ENCODE peak calls at places on chromosomes 4 and X, in eight cellular contexts. One of them, this sample, is unnamed.

GRCh38 chrX:97328853-97329252 is 445.1 kb downstream of the RPA4 start:
- DNase-seq in EL: peak
- DNase-seq in pons: no peak
- DNase-seq in stimulated activated CD4-positive, alpha-beta T cell treated with anti-CD3 and anti-CD28 coated beads, Interleukin-2, amount 100 ng/mL, for 4 hours: no peak
- DNase-seq in OCI-LY7: no peak
- DNase-seq in left cardiac atrium: no peak
- DNase-seq in RKO: no peak
- DNase-seq in KBM-7: no peak
- DNase-seq in this sample: no peak

GRCh38 chr4:184952522-184952921 is 65.8 kb upstream of the HELT start:
- DNase-seq in left cardiac atrium: no peak
- DNase-seq in KBM-7: no peak
- DNase-seq in stimulated activated CD4-positive, alpha-beta T cell treated with anti-CD3 and anti-CD28 coated beads, Interleukin-2, amount 100 ng/mL, for 4 hours: no peak
- DNase-seq in EL: no peak
- DNase-seq in pons: no peak
- DNase-seq in OCI-LY7: no peak
- DNase-seq in RKO: no peak
- DNase-seq in this sample: no peak

GRCh38 chr4:13455411-13455810 is 28.7 kb downstream of the RAB28 start:
- DNase-seq in OCI-LY7: no peak
- DNase-seq in pons: no peak
- DNase-seq in left cardiac atrium: no peak
- DNase-seq in KBM-7: no peak
- DNase-seq in RKO: no peak
- DNase-seq in EL: peak
- DNase-seq in stimulated activated CD4-positive, alpha-beta T cell treated with anti-CD3 and anti-CD28 coated beads, Interleukin-2, amount 100 ng/mL, for 4 hours: no peak
- DNase-seq in this sample: no peak

GRCh38 chr4:2691952-2692435 is 64.1 kb downstream of the TNIP2 start:
- DNase-seq in KBM-7: no peak
- DNase-seq in left cardiac atrium: no peak
- DNase-seq in EL: no peak
- DNase-seq in pons: no peak
- DNase-seq in stimulated activated CD4-positive, alpha-beta T cell treated with anti-CD3 and anti-CD28 coated beads, Interleukin-2, amount 100 ng/mL, for 4 hours: no peak
- DNase-seq in OCI-LY7: no peak
- DNase-seq in RKO: no peak
- DNase-seq in this sample: no peak

GRCh38 chr4:182604953-182605352 is 312.2 kb downstream of the DCTD start:
- DNase-seq in stimulated activated CD4-positive, alpha-beta T cell treated with anti-CD3 and anti-CD28 coated beads, Interleukin-2, amount 100 ng/mL, for 4 hours: no peak
- DNase-seq in left cardiac atrium: no peak
- DNase-seq in RKO: no peak
- DNase-seq in EL: peak
- DNase-seq in OCI-LY7: no peak
- DNase-seq in pons: no peak
- DNase-seq in KBM-7: no peak
- DNase-seq in this sample: no peak

GRCh38 chrX:65581661-65582339 is 47.2 kb upstream of the LAS1L start:
- DNase-seq in RKO: peak
- DNase-seq in stimulated activated CD4-positive, alpha-beta T cell treated with anti-CD3 and anti-CD28 coated beads, Interleukin-2, amount 100 ng/mL, for 4 hours: peak
- DNase-seq in EL: peak
- DNase-seq in left cardiac atrium: peak
- DNase-seq in pons: peak
- DNase-seq in KBM-7: peak
- DNase-seq in OCI-LY7: peak
- DNase-seq in this sample: peak

GRCh38 chr4:26330186-26330787 is 9.5 kb downstream of the RBPJ start:
- DNase-seq in stimulated activated CD4-positive, alpha-beta T cell treated with anti-CD3 and anti-CD28 coated beads, Interleukin-2, amount 100 ng/mL, for 4 hours: no peak
- DNase-seq in OCI-LY7: peak
- DNase-seq in left cardiac atrium: no peak
- DNase-seq in KBM-7: peak
- DNase-seq in RKO: peak
- DNase-seq in EL: peak
- DNase-seq in pons: peak
- DNase-seq in this sample: peak

GRCh38 chrX:131068945-131069719 is 11.0 kb downstream of the ARHGAP36 start:
- DNase-seq in OCI-LY7: no peak
- DNase-seq in pons: peak
- DNase-seq in KBM-7: peak
- DNase-seq in left cardiac atrium: no peak
- DNase-seq in RKO: no peak
- DNase-seq in stimulated activated CD4-positive, alpha-beta T cell treated with anti-CD3 and anti-CD28 coated beads, Interleukin-2, amount 100 ng/mL, for 4 hours: no peak
- DNase-seq in EL: peak
- DNase-seq in this sample: peak

GRCh38 chrX:74705269-74705668 is 90.8 kb upstream of the RLIM start:
- DNase-seq in stimulated activated CD4-positive, alpha-beta T cell treated with anti-CD3 and anti-CD28 coated beads, Interleukin-2, amount 100 ng/mL, for 4 hours: no peak
- DNase-seq in RKO: no peak
- DNase-seq in KBM-7: no peak
- DNase-seq in pons: no peak
- DNase-seq in EL: no peak
- DNase-seq in OCI-LY7: no peak
- DNase-seq in left cardiac atrium: no peak
- DNase-seq in this sample: no peak

GRCh38 chrX:140507223-140507981 is 2.5 kb upstream of the SOX3 start:
- DNase-seq in stimulated activated CD4-positive, alpha-beta T cell treated with anti-CD3 and anti-CD28 coated beads, Interleukin-2, amount 100 ng/mL, for 4 hours: no peak
- DNase-seq in KBM-7: no peak
- DNase-seq in left cardiac atrium: no peak
- DNase-seq in OCI-LY7: no peak
- DNase-seq in EL: peak
- DNase-seq in RKO: no peak
- DNase-seq in pons: no peak
- DNase-seq in this sample: no peak

GRCh38 chr4:71941001-71941400 is 90.8 kb upstream of the NPFFR2 start:
- DNase-seq in EL: peak
- DNase-seq in stimulated activated CD4-positive, alpha-beta T cell treated with anti-CD3 and anti-CD28 coated beads, Interleukin-2, amount 100 ng/mL, for 4 hours: no peak
- DNase-seq in pons: peak
- DNase-seq in KBM-7: peak
- DNase-seq in OCI-LY7: peak
- DNase-seq in RKO: peak
- DNase-seq in left cardiac atrium: no peak
- DNase-seq in this sample: peak

GRCh38 chr4:6337331-6337935 is 67.8 kb downstream of the WFS1 start:
- DNase-seq in OCI-LY7: no peak
- DNase-seq in pons: no peak
- DNase-seq in stimulated activated CD4-positive, alpha-beta T cell treated with anti-CD3 and anti-CD28 coated beads, Interleukin-2, amount 100 ng/mL, for 4 hours: no peak
- DNase-seq in left cardiac atrium: no peak
- DNase-seq in EL: no peak
- DNase-seq in KBM-7: no peak
- DNase-seq in RKO: no peak
- DNase-seq in this sample: no peak

GRCh38 chr4:2008921-2009650 is at the start of gene NELFA:
- DNase-seq in EL: peak
- DNase-seq in pons: peak
- DNase-seq in KBM-7: peak
- DNase-seq in stimulated activated CD4-positive, alpha-beta T cell treated with anti-CD3 and anti-CD28 coated beads, Interleukin-2, amount 100 ng/mL, for 4 hours: peak
- DNase-seq in OCI-LY7: peak
- DNase-seq in RKO: peak
- DNase-seq in left cardiac atrium: peak
- DNase-seq in this sample: peak

GRCh38 chr4:99657801-99658200 is at the start of gene C4orf54:
- DNase-seq in KBM-7: no peak
- DNase-seq in RKO: no peak
- DNase-seq in left cardiac atrium: no peak
- DNase-seq in EL: no peak
- DNase-seq in pons: no peak
- DNase-seq in stimulated activated CD4-positive, alpha-beta T cell treated with anti-CD3 and anti-CD28 coated beads, Interleukin-2, amount 100 ng/mL, for 4 hours: no peak
- DNase-seq in OCI-LY7: no peak
- DNase-seq in this sample: no peak

GRCh38 chr4:130210871-130211270 is 1114.9 kb downstream of the C4orf33 start:
- DNase-seq in stimulated activated CD4-positive, alpha-beta T cell treated with anti-CD3 and anti-CD28 coated beads, Interleukin-2, amount 100 ng/mL, for 4 hours: no peak
- DNase-seq in KBM-7: no peak
- DNase-seq in left cardiac atrium: no peak
- DNase-seq in RKO: peak
- DNase-seq in pons: no peak
- DNase-seq in OCI-LY7: no peak
- DNase-seq in EL: peak
- DNase-seq in this sample: peak

GRCh38 chr4:164138521-164138920 is 615.4 kb upstream of the SMIM31 start:
- DNase-seq in EL: no peak
- DNase-seq in OCI-LY7: no peak
- DNase-seq in stimulated activated CD4-positive, alpha-beta T cell treated with anti-CD3 and anti-CD28 coated beads, Interleukin-2, amount 100 ng/mL, for 4 hours: no peak
- DNase-seq in RKO: no peak
- DNase-seq in left cardiac atrium: no peak
- DNase-seq in KBM-7: no peak
- DNase-seq in pons: no peak
- DNase-seq in this sample: no peak

GRCh38 chr4:13988347-13989265 is 361.1 kb upstream of the BOD1L1 start:
- DNase-seq in RKO: no peak
- DNase-seq in left cardiac atrium: peak
- DNase-seq in stimulated activated CD4-positive, alpha-beta T cell treated with anti-CD3 and anti-CD28 coated beads, Interleukin-2, amount 100 ng/mL, for 4 hours: no peak
- DNase-seq in KBM-7: no peak
- DNase-seq in pons: no peak
- DNase-seq in OCI-LY7: no peak
- DNase-seq in EL: peak
- DNase-seq in this sample: no peak

GRCh38 chr4:151712777-151713176 is 48.0 kb downstream of the GATB start:
- DNase-seq in EL: no peak
- DNase-seq in KBM-7: no peak
- DNase-seq in RKO: no peak
- DNase-seq in left cardiac atrium: no peak
- DNase-seq in stimulated activated CD4-positive, alpha-beta T cell treated with anti-CD3 and anti-CD28 coated beads, Interleukin-2, amount 100 ng/mL, for 4 hours: no peak
- DNase-seq in OCI-LY7: no peak
- DNase-seq in pons: no peak
- DNase-seq in this sample: no peak